ENCODE peak calls at places on chromosome 9, in seven cellular contexts. D, L, H, Q, W, N and K are unnamed samples.

GRCh38 chr9:75775966-75776691 is 114.3 kb upstream of the PCSK5 start:
- DNase-seq in L (no peak), N (no peak), D (no peak), H (no peak), Q (no peak), W (no peak), K (no peak)

GRCh38 chr9:112815868-112816267 is 65.3 kb downstream of the SNX30 start:
- DNase-seq in D (no peak), W (no peak), H (no peak), N (no peak), Q (no peak), L (no peak), K (no peak)

GRCh38 chr9:8732367-8733075 is 932.9 kb upstream of the DMAC1 start:
- DNase-seq in N (no peak), W (no peak), D (no peak), H (no peak), Q (no peak), L (no peak), K (no peak)

GRCh38 chr9:114774504-114774903 is 31.3 kb downstream of the TNFSF15 start:
- DNase-seq in H (no peak), D (no peak), N (no peak), W (no peak), Q (no peak), L (no peak), K (no peak)

GRCh38 chr9:117278020-117278419 is 136.8 kb downstream of the ASTN2 start:
- DNase-seq in D (no peak), N (no peak), W (no peak), H (no peak), Q (no peak), L (no peak), K (no peak)

GRCh38 chr9:129557192-129558036 is 63.5 kb downstream of the C9orf50 start:
- DNase-seq in L (no peak), D (no peak), H (peak; percentile 60), Q (peak; percentile 87), W (peak; percentile 74), N (no peak), K (peak; percentile 89)

GRCh38 chr9:4220361-4220760 is 79.5 kb downstream of the GLIS3 start:
- DNase-seq in W (no peak), D (no peak), H (no peak), N (no peak), L (no peak), Q (no peak), K (no peak)

GRCh38 chr9:101418518-101419111 is 17.0 kb downstream of the ALDOB start:
- DNase-seq in W (peak; percentile 58), Q (no peak), N (no peak), D (no peak), L (no peak), H (no peak), K (no peak)

GRCh38 chr9:121638399-121638798 is 13.0 kb upstream of the DAB2IP start:
- DNase-seq in Q (no peak), W (no peak), H (no peak), D (no peak), N (no peak), L (no peak), K (no peak)

GRCh38 chr9:134870746-134871667 is 9.6 kb upstream of the FCN2 start:
- DNase-seq in D (no peak), L (no peak), Q (no peak), W (no peak), H (no peak), N (no peak), K (no peak)

GRCh38 chr9:91824151-91824550 is 125.9 kb downstream of the ROR2 start:
- DNase-seq in L (no peak), H (no peak), N (no peak), W (no peak), D (no peak), Q (no peak), K (no peak)

GRCh38 chr9:15606667-15607472 is 54.0 kb downstream of the CCDC171 start:
- DNase-seq in W (peak; percentile 35), H (no peak), N (no peak), L (no peak), Q (peak; percentile 21), D (peak; percentile 14), K (peak; percentile 6)

GRCh38 chr9:130766904-130767262 is 68.2 kb upstream of the ABL1 start:
- DNase-seq in L (no peak), W (no peak), Q (no peak), N (no peak), D (no peak), H (no peak), K (no peak)

GRCh38 chr9:99300603-99301002 is 78.5 kb downstream of the SEC61B start:
- DNase-seq in D (no peak), Q (no peak), W (no peak), H (no peak), N (no peak), L (no peak), K (no peak)

GRCh38 chr9:127968717-127969383 is 11.9 kb downstream of the EEIG1 start:
- DNase-seq in N (peak; percentile 86), D (no peak), H (peak; percentile 89), Q (peak; percentile 67), L (peak; percentile 79), W (peak; percentile 94), K (peak; percentile 96)

GRCh38 chr9:1890806-1891205 is 124.3 kb upstream of the SMARCA2 start:
- DNase-seq in D (no peak), W (peak; percentile 4), L (no peak), H (no peak), N (no peak), Q (no peak), K (no peak)

GRCh38 chr9:126147186-126147585 is 179.4 kb upstream of the MVB12B start:
- DNase-seq in Q (no peak), W (no peak), L (peak; percentile 2), N (no peak), H (no peak), D (no peak), K (no peak)

GRCh38 chr9:129336601-129337286 is 158.7 kb upstream of the IER5L start:
- DNase-seq in D (peak; percentile 36), H (peak; percentile 53), Q (no peak), L (peak; percentile 68), W (peak; percentile 55), N (peak; percentile 56), K (no peak)

GRCh38 chr9:85541876-85542275 is 199.9 kb downstream of the AGTPBP1 start:
- DNase-seq in H (no peak), N (no peak), Q (no peak), L (no peak), W (no peak), D (no peak), K (no peak)

GRCh38 chr9:84856181-84856632 is 186.7 kb downstream of the NTRK2 start:
- DNase-seq in D (no peak), L (peak; percentile 78), Q (no peak), H (no peak), N (no peak), W (no peak), K (no peak)

GRCh38 chr9:136302527-136302926 is 1.4 kb downstream of the CCDC187 start:
- DNase-seq in H (no peak), D (no peak), Q (no peak), W (no peak), N (no peak), L (no peak), K (no peak)

GRCh38 chr9:79798450-79798849 is 226.7 kb downstream of the TLE4 start:
- DNase-seq in N (no peak), L (no peak), Q (no peak), W (no peak), H (no peak), D (no peak), K (no peak)

GRCh38 chr9:135030711-135031245 is 56.7 kb upstream of the OLFM1 start:
- DNase-seq in H (no peak), W (no peak), N (no peak), D (no peak), Q (no peak), L (no peak), K (no peak)

GRCh38 chr9:77142366-77142765 is 35.0 kb upstream of the VPS13A start:
- DNase-seq in N (no peak), W (no peak), L (no peak), D (no peak), Q (no peak), H (no peak), K (no peak)

GRCh38 chr9:70484232-70485130 is 70.0 kb upstream of the KLF9 start:
- DNase-seq in L (no peak), N (peak; percentile 66), H (peak; percentile 48), D (peak; percentile 80), Q (peak; percentile 86), W (peak; percentile 86), K (peak; percentile 89)

DNA sequence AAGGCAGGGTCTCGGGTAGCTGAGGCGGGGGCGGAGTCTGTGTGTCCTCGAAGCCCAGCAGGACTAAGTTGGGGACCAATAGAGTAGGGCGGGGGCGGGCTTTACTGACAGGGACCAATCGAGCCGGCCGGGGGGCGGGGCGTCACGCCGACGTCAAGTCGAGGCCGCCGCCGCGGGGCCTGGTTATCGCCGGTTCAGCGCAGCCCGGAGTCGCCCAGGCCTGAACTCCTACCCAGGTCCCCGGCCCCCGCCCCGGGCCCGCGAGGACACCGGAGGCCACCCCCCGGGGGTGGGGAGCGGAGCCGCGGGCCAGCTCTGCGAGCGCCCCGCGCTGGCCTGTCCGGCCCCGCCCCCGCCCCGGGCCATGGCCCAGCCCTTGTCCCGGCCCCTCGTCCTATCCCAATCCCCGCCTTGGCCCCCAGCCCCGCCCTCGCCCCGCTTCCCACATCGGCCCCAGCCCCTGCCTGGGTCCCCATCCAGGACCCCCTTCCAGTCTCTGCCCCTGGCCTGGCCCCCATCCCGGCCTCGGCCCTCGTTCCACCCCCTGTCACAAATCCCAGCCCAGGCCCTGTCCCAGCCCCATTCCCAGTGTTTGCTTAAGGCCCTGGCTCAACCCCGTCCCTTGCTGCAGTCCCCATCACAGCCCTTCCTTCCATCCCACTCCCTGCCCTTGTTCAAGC is at the start of gene TMEM8B:
- DNase-seq in N (peak; percentile 99), W (peak; percentile 83), D (peak; percentile 94), Q (peak; percentile 97), H (peak; percentile 100), L (peak; percentile 97), K (peak; percentile 82)
- TF ChIP-seq POLR2A in N (peak; percentile 72), W (peak; percentile 31), D (peak; percentile 27), Q (no peak), H (no peak), L (no peak), K (no peak)

GRCh38 chr9:28899267-28899666 is 1326.0 kb upstream of the C9orf72 start:
- DNase-seq in L (no peak), N (no peak), Q (no peak), D (no peak), H (no peak), W (no peak), K (no peak)
- TF ChIP-seq POLR2A in L (no peak), N (no peak), Q (no peak), D (no peak), H (no peak), W (no peak), K (no peak)

GRCh38 chr9:35096035-35096849 is at the start of gene PIGO:
- DNase-seq in N (peak; percentile 79), H (peak; percentile 92), L (peak; percentile 81), D (peak; percentile 82), Q (peak; percentile 89), W (peak; percentile 76), K (peak; percentile 61)
- TF ChIP-seq POLR2A in N (peak; percentile 65), H (peak; percentile 89), L (no peak), D (peak; percentile 90), Q (peak; percentile 71), W (no peak), K (no peak)

DNA sequence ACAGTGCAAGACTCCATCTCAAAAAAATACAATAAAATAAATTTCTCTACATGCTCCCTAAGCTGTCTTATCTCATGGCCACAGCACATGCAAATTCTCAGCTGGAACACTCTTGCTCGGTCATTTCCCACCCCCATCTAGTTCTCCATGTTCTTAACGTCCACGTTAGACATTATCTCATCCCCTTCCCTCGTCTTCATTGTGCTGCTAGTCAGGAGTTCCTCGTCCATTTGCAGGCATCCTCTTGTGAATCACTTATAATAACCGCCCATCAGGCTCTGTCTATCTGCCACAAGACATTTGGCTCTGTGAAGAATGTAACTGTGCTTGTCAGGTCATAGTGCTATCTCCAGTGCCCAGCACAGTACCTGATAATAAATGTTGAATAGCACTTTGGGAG is 32.9 kb upstream of the GOLGA1 start:
- DNase-seq in L (no peak), W (no peak), N (no peak), D (peak; percentile 24), H (no peak), Q (no peak), K (no peak)
- TF ChIP-seq POLR2A in L (no peak), W (no peak), N (no peak), D (no peak), H (no peak), Q (no peak), K (no peak)